ENCODE peak calls at places on chromosomes 13 and 19, in ten cellular contexts. G is CD4-positive, alpha-beta T cell; T is effector memory CD4-positive, alpha-beta T cell; N is uterus; X is psoas muscle; R is mesendoderm; V is heart left ventricle; A is tibial nerve; C is foreskin keratinocyte; W is lung. E is an unnamed sample.

GRCh38 chr13:45393941-45394570 is 24.1 kb downstream of the SLC25A30 start:
- DNase-seq in N (peak; percentile 39), R (peak; percentile 79), A (no peak), G (no peak), T (no peak), V (peak; percentile 45), X (no peak), W (no peak), C (no peak), E (no peak)

GRCh38 chr13:51923983-51924539 is 62.3 kb downstream of the CCDC70 start:
- DNase-seq in W (no peak), C (no peak), N (no peak), T (no peak), G (no peak), A (no peak), V (no peak), R (peak; percentile 73), X (no peak), E (no peak)

GRCh38 chr13:40483601-40484000 is 182.8 kb downstream of the FOXO1 start:
- DNase-seq in N (no peak), V (peak; percentile 82), R (no peak), A (no peak), G (no peak), W (no peak), T (no peak), C (no peak), X (no peak), E (no peak)

GRCh38 chr13:64910061-64910460 is 2320.1 kb downstream of the PCDH9 start:
- DNase-seq in A (no peak), C (peak; percentile 29), T (no peak), R (no peak), N (no peak), X (no peak), G (no peak), V (no peak), W (no peak), E (no peak)

GRCh38 chr13:20136781-20137703 is 23.8 kb downstream of the GJA3 start:
- DNase-seq in W (peak; percentile 45), V (no peak), X (no peak), N (no peak), A (no peak), T (no peak), R (peak; percentile 48), C (no peak), G (no peak), E (no peak)

GRCh38 chr19:47227347-47228167 is 3.4 kb downstream of the BBC3 start:
- DNase-seq in T (no peak), X (peak; percentile 94), W (peak; percentile 92), N (peak; percentile 93), A (peak; percentile 79), G (peak; percentile 39), V (peak; percentile 96), C (no peak), R (peak; percentile 100), E (peak; percentile 70)

GRCh38 chr19:34366670-34367423 is 1.9 kb downstream of the GPI start:
- DNase-seq in C (no peak), W (no peak), A (no peak), N (no peak), G (no peak), T (no peak), R (no peak), X (peak; percentile 24), V (no peak), E (no peak)

GRCh38 chr13:54599413-54599812 is 1570.8 kb downstream of the OLFM4 start:
- DNase-seq in N (no peak), A (no peak), X (no peak), R (no peak), C (no peak), G (no peak), V (no peak), T (no peak), W (no peak), E (no peak)

GRCh38 chr19:29510701-29511265 is 15.0 kb upstream of the VSTM2B start:
- DNase-seq in W (no peak), V (no peak), T (no peak), G (no peak), C (no peak), X (no peak), R (no peak), N (no peak), A (no peak), E (no peak)

GRCh38 chr19:55228403-55229031 is at the start of gene TMEM86B:
- DNase-seq in T (no peak), W (no peak), C (no peak), V (peak; percentile 20), G (no peak), A (no peak), R (no peak), N (no peak), X (no peak), E (no peak)

GRCh38 chr19:31154021-31154420 is 195.2 kb downstream of the TSHZ3 start:
- DNase-seq in G (no peak), T (no peak), W (no peak), A (no peak), C (peak; percentile 99), R (no peak), X (no peak), V (no peak), N (no peak), E (peak; percentile 18)

GRCh38 chr13:40692946-40693345 is 26.5 kb upstream of the FOXO1 start:
- DNase-seq in T (no peak), V (no peak), X (no peak), C (peak; percentile 26), R (no peak), W (no peak), A (no peak), G (no peak), N (no peak), E (no peak)

GRCh38 chr13:113880651-113881611 is 17.1 kb upstream of the GAS6 start:
- DNase-seq in C (no peak), X (no peak), W (no peak), N (no peak), A (no peak), T (no peak), V (no peak), R (no peak), G (no peak), E (no peak)

GRCh38 chr19:35351441-35352176 is 3.9 kb downstream of the FFAR1 start:
- DNase-seq in N (no peak), T (no peak), A (no peak), R (no peak), G (no peak), X (no peak), V (no peak), C (no peak), W (no peak), E (no peak)

GRCh38 chr19:46339491-46339890 is 7.4 kb upstream of the PPP5C start:
- DNase-seq in G (no peak), A (no peak), T (no peak), V (no peak), X (no peak), C (no peak), R (no peak), N (no peak), W (no peak), E (no peak)

GRCh38 chr19:17949956-17950309 is 17.0 kb upstream of the KCNN1 start:
- DNase-seq in T (no peak), G (no peak), N (no peak), W (no peak), A (no peak), R (peak; percentile 42), V (no peak), X (no peak), C (no peak), E (no peak)
- H3K27me3 ChIP-seq in T (peaks cover 61% of the 10 kb centered on the region), G (peaks cover 66% of the 10 kb centered on the region), N (peaks cover 28% of the 10 kb centered on the region), W (no peaks in the 10 kb centered on the region), A (peaks cover 6% of the 10 kb centered on the region), R (peaks cover 42% of the 10 kb centered on the region), V (peaks cover 51% of the 10 kb centered on the region), X (peaks cover 60% of the 10 kb centered on the region), C (peaks cover 64% of the 10 kb centered on the region), E (peaks cover 40% of the 10 kb centered on the region)

DNA sequence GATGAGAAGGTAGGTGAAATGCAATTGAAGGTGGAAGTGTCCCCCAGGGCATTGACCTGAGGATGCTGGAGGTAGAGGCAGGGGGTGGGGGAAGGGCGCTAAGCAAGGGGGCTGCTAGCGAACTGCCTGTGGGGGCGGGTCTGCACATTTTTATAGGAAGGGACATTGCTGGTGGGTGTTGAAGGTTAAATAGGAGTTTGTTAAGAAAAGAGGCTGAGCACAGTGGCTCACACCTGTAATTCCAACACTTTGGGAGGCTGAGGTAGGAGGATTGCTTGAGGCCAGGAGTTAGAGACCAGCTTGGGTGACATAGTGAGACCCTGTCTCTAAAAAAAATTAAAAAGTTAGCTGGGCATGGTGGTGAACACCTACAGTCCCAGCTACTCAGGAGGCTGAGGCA is 5.5 kb upstream of the ACP4 start:
- DNase-seq in R (no peak), V (no peak), T (no peak), X (no peak), C (no peak), N (no peak), G (no peak), W (no peak), A (no peak), E (no peak)
- H3K27me3 ChIP-seq in R (no peaks in the 10 kb centered on the region), V (peaks cover 36% of the 10 kb centered on the region), T (peaks cover 10% of the 10 kb centered on the region), X (peaks cover 30% of the 10 kb centered on the region), C (peaks cover 23% of the 10 kb centered on the region), N (peaks cover 7% of the 10 kb centered on the region), G (peaks cover 17% of the 10 kb centered on the region), W (no peaks in the 10 kb centered on the region), A (no peaks in the 10 kb centered on the region), E (peaks cover 3% of the 10 kb centered on the region)

GRCh38 chr19:13621413-13621812 is 115.1 kb upstream of the CACNA1A start:
- DNase-seq in C (peak; percentile 70), R (peak; percentile 89), G (no peak), A (no peak), V (no peak), N (no peak), T (no peak), W (no peak), X (no peak), E (peak; percentile 82)

GRCh38 chr19:13627531-13627930 is 121.3 kb upstream of the CACNA1A start:
- DNase-seq in A (no peak), C (no peak), N (no peak), T (no peak), W (no peak), X (no peak), V (no peak), G (no peak), R (no peak), E (no peak)

GRCh38 chr19:13619203-13619632 is 112.9 kb upstream of the CACNA1A start:
- DNase-seq in N (no peak), R (no peak), G (no peak), X (no peak), W (no peak), V (no peak), C (peak; percentile 51), T (no peak), A (no peak), E (peak; percentile 23)

GRCh38 chr19:13623686-13624405 is 117.6 kb upstream of the CACNA1A start:
- DNase-seq in T (no peak), N (no peak), V (no peak), X (no peak), W (no peak), C (no peak), R (no peak), A (no peak), G (no peak), E (no peak)

GRCh38 chr19:13622727-13623126 is 116.4 kb upstream of the CACNA1A start:
- DNase-seq in T (no peak), V (no peak), X (no peak), C (no peak), A (no peak), R (peak; percentile 45), G (no peak), N (no peak), W (no peak), E (no peak)
- H3K27me3 ChIP-seq in T (peaks cover 15% of the 10 kb centered on the region), V (peaks cover 54% of the 10 kb centered on the region), X (peaks cover 27% of the 10 kb centered on the region), C (peaks cover 36% of the 10 kb centered on the region), A (no peaks in the 10 kb centered on the region), R (no peaks in the 10 kb centered on the region), G (peaks cover 34% of the 10 kb centered on the region), N (no peaks in the 10 kb centered on the region), W (no peaks in the 10 kb centered on the region), E (no peaks in the 10 kb centered on the region)

GRCh38 chr19:27753622-27754021 is 1459.3 kb downstream of the UQCRFS1 start:
- DNase-seq in C (no peak), W (no peak), R (no peak), V (no peak), T (no peak), A (no peak), X (no peak), N (no peak), G (no peak), E (no peak)
- H3K27me3 ChIP-seq in C (no peaks in the 10 kb centered on the region), W (no peaks in the 10 kb centered on the region), R (no peaks in the 10 kb centered on the region), V (no peaks in the 10 kb centered on the region), T (no peaks in the 10 kb centered on the region), A (no peaks in the 10 kb centered on the region), X (no peaks in the 10 kb centered on the region), N (no peaks in the 10 kb centered on the region), G (no peaks in the 10 kb centered on the region), E (no peaks in the 10 kb centered on the region)